ENCODE peak calls at places on chromosomes 11 and 22, in ten cellular contexts. H is activated naive CD8-positive, alpha-beta T cell treated with anti-CD3 and anti-CD28 coated beads, Interleukin-2, amount 50 U/mL, for 16 hours; O is GM04504; V is GM23248; F is T-helper 2 cell; M is cardiac fibroblast; G is LoVo; I is GM13976; B is left ventricle myocardium inferior; T is Right ventricle myocardium inferior. L is an unnamed sample.
A peak's percentile ranks its signal among the peaks of the same experiment; 100 is the strongest.

GRCh38 chr11:83063073-83063754 is 8.5 kb downstream of the RAB30 start:
- DNase-seq in H (no peak), O (no peak), V (peak; percentile 68), F (no peak), M (peak; percentile 78), G (peak; percentile 27), I (peak; percentile 56), B (no peak), T (no peak), L (no peak)

GRCh38 chr22:29121124-29121523 is 48.3 kb downstream of the KREMEN1 start:
- DNase-seq in H (no peak), O (no peak), V (peak; percentile 44), F (no peak), M (peak; percentile 53), G (no peak), I (no peak), B (no peak), T (no peak), L (no peak)

GRCh38 chr22:27019827-27020226 is 362.4 kb downstream of the MIAT start:
- DNase-seq in H (no peak), O (no peak), V (no peak), F (no peak), M (no peak), G (no peak), I (no peak), B (no peak), T (no peak), L (no peak)

GRCh38 chr11:44623321-44623715 is 57.9 kb downstream of the CD82 start:
- DNase-seq in H (no peak), O (no peak), V (no peak), F (no peak), M (no peak), G (no peak), I (no peak), B (no peak), T (peak; percentile 70), L (no peak)

GRCh38 chr11:19239039-19239438 is 1.7 kb downstream of the E2F8 start:
- DNase-seq in H (no peak), O (no peak), V (no peak), F (no peak), M (no peak), G (no peak), I (no peak), B (no peak), T (no peak), L (no peak)

GRCh38 chr22:19291218-19291579 is 320 bp downstream of the CLTCL1 start:
- DNase-seq in H (no peak), O (no peak), V (peak; percentile 71), F (no peak), M (no peak), G (peak; percentile 44), I (no peak), B (peak; percentile 47), T (peak; percentile 80), L (no peak)

GRCh38 chr11:128157423-128158298 is 429.7 kb downstream of the ETS1 start:
- DNase-seq in H (peak; percentile 29), O (peak; percentile 58), V (peak; percentile 87), F (no peak), M (peak; percentile 90), G (peak; percentile 73), I (peak; percentile 45), B (no peak), T (no peak), L (peak; percentile 41)

GRCh38 chr11:32775908-32776307 is 18.6 kb downstream of the CCDC73 start:
- DNase-seq in H (no peak), O (no peak), V (no peak), F (no peak), M (no peak), G (no peak), I (peak; percentile 32), B (no peak), T (no peak), L (no peak)

GRCh38 chr11:62501432-62501891 is 45.1 kb downstream of the AHNAK start:
- DNase-seq in H (no peak), O (peak; percentile 54), V (peak; percentile 61), F (no peak), M (no peak), G (no peak), I (peak; percentile 6), B (peak; percentile 73), T (peak; percentile 79), L (no peak)

GRCh38 chr22:45632791-45633515 is 38.7 kb upstream of the ATXN10 start:
- DNase-seq in H (no peak), O (no peak), V (no peak), F (no peak), M (peak; percentile 7), G (no peak), I (no peak), B (no peak), T (no peak), L (no peak)

GRCh38 chr11:48101958-48102357 is 114.7 kb upstream of the OR4B1 start:
- DNase-seq in H (no peak), O (no peak), V (no peak), F (no peak), M (no peak), G (no peak), I (no peak), B (no peak), T (no peak), L (no peak)

GRCh38 chr11:104934594-104934993 is 33.8 kb downstream of the CASP4 start:
- DNase-seq in H (no peak), O (no peak), V (no peak), F (no peak), M (no peak), G (no peak), I (no peak), B (no peak), T (no peak), L (no peak)

GRCh38 chr11:64056213-64056785 is 20.6 kb downstream of the FLRT1 start:
- DNase-seq in H (no peak), O (no peak), V (no peak), F (no peak), M (no peak), G (no peak), I (no peak), B (no peak), T (no peak), L (no peak)

GRCh38 chr11:18115360-18116127 is 9.7 kb upstream of the SAAL1 start:
- DNase-seq in H (peak; percentile 31), O (peak; percentile 19), V (peak; percentile 64), F (no peak), M (peak; percentile 65), G (peak; percentile 75), I (peak; percentile 79), B (no peak), T (peak; percentile 63), L (peak; percentile 23)

GRCh38 chr11:1922411-1923113 is 3.1 kb downstream of the TNNT3 start:
- DNase-seq in H (no peak), O (no peak), V (no peak), F (no peak), M (no peak), G (no peak), I (peak; percentile 42), B (no peak), T (peak; percentile 51), L (no peak)

GRCh38 chr22:20027966-20028854 is 7.3 kb downstream of the TANGO2 start:
- DNase-seq in H (no peak), O (no peak), V (peak; percentile 45), F (no peak), M (peak; percentile 41), G (no peak), I (no peak), B (no peak), T (peak; percentile 4), L (no peak)

GRCh38 chr11:8285228-8285627 is 21.6 kb upstream of the LMO1 start:
- DNase-seq in H (no peak), O (no peak), V (no peak), F (no peak), M (no peak), G (no peak), I (no peak), B (no peak), T (no peak), L (no peak)

GRCh38 chr22:30435674-30436126 is 10.1 kb downstream of the MTFP1 start:
- DNase-seq in H (peak; percentile 62), O (no peak), V (no peak), F (peak; percentile 41), M (no peak), G (no peak), I (peak; percentile 61), B (no peak), T (peak; percentile 70), L (no peak)

GRCh38 chr22:47180796-47181195 is 418.3 kb downstream of the TBC1D22A start:
- DNase-seq in H (no peak), O (no peak), V (no peak), F (no peak), M (no peak), G (no peak), I (no peak), B (no peak), T (no peak), L (no peak)

GRCh38 chr11:34356576-34356917 is 1.3 kb downstream of the ABTB2 start:
- DNase-seq in H (no peak), O (no peak), V (peak; percentile 81), F (no peak), M (peak; percentile 55), G (no peak), I (no peak), B (peak; percentile 23), T (peak; percentile 79), L (no peak)

GRCh38 chr11:93685196-93685595 is 23.7 kb downstream of the CEP295 start:
- DNase-seq in H (no peak), O (no peak), V (no peak), F (no peak), M (no peak), G (no peak), I (no peak), B (no peak), T (no peak), L (no peak)

GRCh38 chr11:118224512-118225180 is at the start of gene JAML:
- DNase-seq in H (peak; percentile 54), O (no peak), V (no peak), F (no peak), M (no peak), G (no peak), I (no peak), B (no peak), T (no peak), L (no peak)

GRCh38 chr11:85115798-85116197 is 511.3 kb downstream of the DLG2 start:
- DNase-seq in H (no peak), O (no peak), V (no peak), F (no peak), M (peak; percentile 8), G (no peak), I (no peak), B (no peak), T (no peak), L (no peak)

GRCh38 chr22:44821741-44822425 is 69.5 kb downstream of the ARHGAP8 start:
- DNase-seq in H (no peak), O (no peak), V (no peak), F (no peak), M (no peak), G (no peak), I (no peak), B (no peak), T (no peak), L (no peak)

GRCh38 chr11:122556605-122557004 is 98.9 kb upstream of the UBASH3B start:
- DNase-seq in H (peak; percentile 12), O (no peak), V (peak; percentile 69), F (no peak), M (no peak), G (no peak), I (no peak), B (no peak), T (peak; percentile 58), L (no peak)

GRCh38 chr11:45026835-45027234 is 76.2 kb upstream of the TP53I11 start:
- DNase-seq in H (no peak), O (no peak), V (no peak), F (no peak), M (no peak), G (no peak), I (no peak), B (no peak), T (no peak), L (no peak)

GRCh38 chr22:29988719-29989118 is 91.5 kb upstream of the HORMAD2 start:
- DNase-seq in H (no peak), O (no peak), V (no peak), F (no peak), M (no peak), G (no peak), I (no peak), B (no peak), T (no peak), L (no peak)

GRCh38 chr11:15930442-15931025 is 425.8 kb downstream of the SOX6 start:
- DNase-seq in H (no peak), O (no peak), V (no peak), F (no peak), M (no peak), G (no peak), I (no peak), B (no peak), T (no peak), L (no peak)